ENCODE peak calls at places on chromosome 17, in nine cellular contexts. A is esophagus squamous epithelium; T is A549; I is tibial nerve; R is CD8-positive, alpha-beta T cell; L is esophagus muscularis mucosa; B is H9; E is ovary; M is tibial artery. Y is an unnamed sample.

GRCh38 chr17:28878981-28879380 is 18.6 kb downstream of the FLOT2 start:
- DNase-seq in A (no peak), T (peak; percentile 81), I (no peak), R (no peak), L (no peak), B (peak; percentile 94), E (no peak), M (no peak), Y (peak; percentile 75)

GRCh38 chr17:1883536-1883935 is 53.7 kb downstream of the RPA1 start:
- DNase-seq in A (no peak), T (no peak), I (no peak), R (no peak), L (no peak), B (no peak), E (no peak), M (no peak), Y (no peak)

GRCh38 chr17:58283674-58284612 is 3.2 kb upstream of the MPO start:
- DNase-seq in A (no peak), T (no peak), I (peak; percentile 1), R (no peak), L (no peak), B (no peak), E (no peak), M (peak; percentile 14), Y (no peak)

GRCh38 chr17:45578516-45579455 is 88.3 kb upstream of the PLEKHM1 start:
- DNase-seq in A (no peak), T (peak; percentile 21), I (no peak), R (no peak), L (no peak), B (peak; percentile 28), E (no peak), M (no peak), Y (no peak)

GRCh38 chr17:44110011-44110686 is 13.3 kb downstream of the HDAC5 start:
- DNase-seq in A (no peak), T (no peak), I (no peak), R (no peak), L (no peak), B (no peak), E (no peak), M (no peak), Y (no peak)

GRCh38 chr17:58278661-58279015 is 2.1 kb downstream of the MPO start:
- DNase-seq in A (no peak), T (no peak), I (no peak), R (no peak), L (no peak), B (no peak), E (no peak), M (no peak), Y (no peak)

GRCh38 chr17:80474231-80474932 is 2.0 kb downstream of the NPTX1 start:
- DNase-seq in A (no peak), T (peak; percentile 85), I (no peak), R (no peak), L (no peak), B (no peak), E (no peak), M (no peak), Y (peak; percentile 49)

GRCh38 chr17:57480438-57481196 is 224.3 kb downstream of the MSI2 start:
- DNase-seq in A (no peak), T (no peak), I (no peak), R (no peak), L (no peak), B (no peak), E (no peak), M (no peak), Y (peak; percentile 51)

GRCh38 chr17:63695889-63696288 is 4.0 kb downstream of the LIMD2 start:
- DNase-seq in A (no peak), T (no peak), I (no peak), R (no peak), L (no peak), B (no peak), E (no peak), M (no peak), Y (no peak)

GRCh38 chr17:78391843-78392242 is 13.4 kb downstream of the PGS1 start:
- DNase-seq in A (no peak), T (peak; percentile 42), I (no peak), R (no peak), L (no peak), B (no peak), E (no peak), M (no peak), Y (peak; percentile 64)

GRCh38 chr17:15334266-15334665 is 7.1 kb downstream of the TEKT3 start:
- DNase-seq in A (no peak), T (peak; percentile 49), I (no peak), R (no peak), L (no peak), B (no peak), E (no peak), M (no peak), Y (no peak)

GRCh38 chr17:78745407-78746088 is 36.5 kb downstream of the CYTH1 start:
- DNase-seq in A (no peak), T (peak; percentile 55), I (peak; percentile 48), R (no peak), L (no peak), B (no peak), E (no peak), M (no peak), Y (no peak)

GRCh38 chr17:62916684-62917571 is 49.1 kb upstream of the TANC2 start:
- DNase-seq in A (no peak), T (no peak), I (no peak), R (no peak), L (no peak), B (no peak), E (no peak), M (no peak), Y (no peak)

GRCh38 chr17:82696916-82697807 is 1.3 kb downstream of the RAB40B start:
- DNase-seq in A (no peak), T (no peak), I (no peak), R (no peak), L (no peak), B (peak; percentile 54), E (no peak), M (no peak), Y (no peak)

GRCh38 chr17:70144260-70144846 is 25.0 kb upstream of the KCNJ2 start:
- DNase-seq in A (no peak), T (peak; percentile 50), I (no peak), R (no peak), L (no peak), B (no peak), E (no peak), M (no peak), Y (peak; percentile 14)

GRCh38 chr17:55607736-55608341 is 96.6 kb upstream of the SMIM36 start:
- DNase-seq in A (no peak), T (peak; percentile 81), I (peak; percentile 40), R (no peak), L (no peak), B (no peak), E (peak; percentile 93), M (peak; percentile 46), Y (no peak)

GRCh38 chr17:38509008-38509771 is 80.9 kb downstream of the ARHGAP23 start:
- DNase-seq in A (no peak), T (peak; percentile 86), I (peak; percentile 77), R (peak; percentile 39), L (peak; percentile 96), B (peak; percentile 99), E (peak; percentile 80), M (peak; percentile 71), Y (peak; percentile 90)

GRCh38 chr17:13977837-13978236 is 91.5 kb upstream of the COX10 start:
- DNase-seq in A (no peak), T (no peak), I (no peak), R (no peak), L (no peak), B (no peak), E (no peak), M (no peak), Y (no peak)

GRCh38 chr17:45320349-45320930 is 3.6 kb upstream of the MAP3K14 start:
- DNase-seq in A (no peak), T (peak; percentile 75), I (no peak), R (no peak), L (no peak), B (no peak), E (no peak), M (no peak), Y (no peak)

GRCh38 chr17:82962163-82962720 is 117.2 kb upstream of the METRNL start:
- DNase-seq in A (no peak), T (no peak), I (no peak), R (no peak), L (no peak), B (no peak), E (no peak), M (no peak), Y (no peak)

GRCh38 chr17:68378202-68379149 is 78.8 kb downstream of the WIPI1 start:
- DNase-seq in A (peak; percentile 35), T (peak; percentile 88), I (peak; percentile 96), R (no peak), L (peak; percentile 97), B (peak; percentile 66), E (peak; percentile 93), M (peak; percentile 98), Y (peak; percentile 42)

GRCh38 chr17:75208161-75208560 is 2.7 kb downstream of the NUP85 start:
- DNase-seq in A (no peak), T (no peak), I (no peak), R (no peak), L (no peak), B (no peak), E (no peak), M (no peak), Y (no peak)

GRCh38 chr17:7464081-7464480 is 15.3 kb downstream of the ZBTB4 start:
- DNase-seq in A (no peak), T (no peak), I (no peak), R (no peak), L (no peak), B (no peak), E (no peak), M (no peak), Y (no peak)
- TF ChIP-seq CTCF in A (no peak), T (no peak), I (no peak), R (no peak), L (no peak), B (no peak), E (no peak), M (no peak), Y (no peak)

GRCh38 chr17:40463122-40463550 is 19.9 kb downstream of the IGFBP4 start:
- DNase-seq in A (no peak), T (peak; percentile 76), I (no peak), R (no peak), L (no peak), B (no peak), E (no peak), M (no peak), Y (no peak)
- H3K27ac ChIP-seq in A (peak overlapping the region; percentile 54), T (peak overlapping the region; percentile 71), I (peak overlapping the region; percentile 71), R (no peak overlapping the region), L (peak overlapping the region; percentile 77), B (no peak overlapping the region), E (peak overlapping the region; percentile 50), M (no peak overlapping the region), Y (peak overlapping the region; percentile 7)

GRCh38 chr17:33169580-33170285 is 123.4 kb downstream of the ASIC2 start:
- DNase-seq in A (no peak), T (peak; percentile 23), I (no peak), R (no peak), L (no peak), B (no peak), E (no peak), M (no peak), Y (peak; percentile 80)
- TF ChIP-seq CTCF in A (no peak), T (no peak), I (no peak), R (no peak), L (no peak), B (no peak), E (no peak), M (no peak), Y (no peak)

DNA sequence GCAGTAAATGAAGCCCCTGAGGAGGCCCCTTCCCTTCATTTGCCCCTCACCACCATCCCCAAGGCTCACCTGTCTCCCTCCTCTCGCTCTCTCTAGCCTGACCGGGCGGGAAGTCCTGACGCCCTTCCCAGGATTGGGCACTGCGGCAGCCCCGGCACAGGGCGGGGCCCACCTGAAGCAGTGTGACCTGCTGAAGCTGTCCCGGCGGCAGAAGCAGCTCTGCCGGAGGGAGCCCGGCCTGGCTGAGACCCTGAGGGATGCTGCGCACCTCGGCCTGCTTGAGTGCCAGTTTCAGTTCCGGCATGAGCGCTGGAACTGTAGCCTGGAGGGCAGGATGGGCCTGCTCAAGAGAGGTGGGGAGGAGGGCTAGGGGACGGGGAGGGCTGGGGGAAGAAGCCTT is 21.0 kb downstream of the WNT9B start:
- DNase-seq in A (no peak), T (no peak), I (no peak), R (no peak), L (no peak), B (no peak), E (no peak), M (no peak), Y (no peak)
- H3K27ac ChIP-seq in A (no peak overlapping the region), T (no peak overlapping the region), I (no peak overlapping the region), R (no peak overlapping the region), L (no peak overlapping the region), B (no peak overlapping the region), E (no peak overlapping the region), M (no peak overlapping the region), Y (no peak overlapping the region)

Y was measured in RWPE1.